ENCODE peak calls at places on chromosomes 4 and X, in five cellular contexts. M is colonic mucosa, X is Karpas-422, L is BJ, N is suprapubic skin. K is an unnamed sample.

GRCh38 chrX:47143894-47144625 is 442 bp downstream of the NDUFB11 start:
- DNase-seq in L (peak; percentile 4), M (peak; percentile 27), N (no peak), X (peak; percentile 74), K (no peak)

GRCh38 chrX:119686087-119686639 is 6.8 kb downstream of the SEPTIN6 start:
- DNase-seq in M (no peak), L (no peak), N (no peak), X (peak; percentile 90), K (no peak)

GRCh38 chrX:34654939-34655338 is 2.1 kb downstream of the TMEM47 start:
- DNase-seq in L (no peak), X (no peak), N (no peak), M (no peak), K (no peak)

GRCh38 chr4:80136238-80136637 is 61.1 kb upstream of the PRDM8 start:
- DNase-seq in L (no peak), M (no peak), X (no peak), N (no peak), K (no peak)

GRCh38 chrX:130994671-130995070 is 63.5 kb upstream of the ARHGAP36 start:
- DNase-seq in X (peak; percentile 84), M (peak; percentile 19), L (no peak), N (no peak), K (no peak)

GRCh38 chr4:15920723-15921591 is 17.6 kb downstream of the FGFBP1 start:
- DNase-seq in X (no peak), M (peak; percentile 63), N (no peak), L (peak; percentile 79), K (peak; percentile 3)

GRCh38 chr4:25799522-25799921 is 63.3 kb downstream of the SEL1L3 start:
- DNase-seq in X (no peak), N (no peak), M (no peak), L (no peak), K (no peak)

GRCh38 chr4:110597582-110597981 is 25.3 kb downstream of the PITX2 start:
- DNase-seq in M (no peak), L (no peak), N (no peak), X (no peak), K (no peak)

GRCh38 chr4:155885666-155886065 is 17.8 kb upstream of the TDO2 start:
- DNase-seq in L (no peak), X (no peak), N (no peak), M (no peak), K (no peak)

GRCh38 chrX:145405012-145405411 is 157.7 kb downstream of the SPANXN1 start:
- DNase-seq in X (peak; percentile 88), N (no peak), L (no peak), M (peak; percentile 23), K (no peak)

GRCh38 chr4:4488405-4489404 is 53.1 kb downstream of the STX18 start:
- DNase-seq in M (peak; percentile 69), N (no peak), L (peak; percentile 16), X (peak; percentile 91), K (no peak)

GRCh38 chr4:164251257-164251656 is 502.7 kb upstream of the SMIM31 start:
- DNase-seq in X (no peak), L (no peak), N (no peak), M (no peak), K (no peak)

GRCh38 chr4:40843696-40844095 is 93.9 kb downstream of the NSUN7 start:
- DNase-seq in X (peak; percentile 74), L (no peak), M (peak; percentile 25), N (no peak), K (no peak)

GRCh38 chrX:13369541-13370140 is 49.8 kb upstream of the ATXN3L start:
- DNase-seq in L (no peak), N (no peak), M (no peak), X (no peak), K (no peak)

GRCh38 chr4:74970577-74970976 is 37.7 kb downstream of the PARM1 start:
- DNase-seq in M (no peak), N (no peak), L (no peak), X (no peak), K (no peak)

GRCh38 chrX:16930392-16930791 is 16.1 kb upstream of the REPS2 start:
- DNase-seq in L (no peak), M (no peak), X (no peak), N (no peak), K (no peak)

GRCh38 chr4:152956650-152957436 is 20.7 kb downstream of the FHDC1 start:
- DNase-seq in L (no peak), M (peak; percentile 79), N (no peak), X (no peak), K (no peak)

GRCh38 chr4:61277785-61278184 is 77.7 kb downstream of the ADGRL3 start:
- DNase-seq in L (no peak), N (no peak), M (no peak), X (no peak), K (no peak)
- H3K36me3 ChIP-seq in L (no peaks in the 10 kb centered on the region), N (no peaks in the 10 kb centered on the region), M (no peaks in the 10 kb centered on the region), X (no peaks in the 10 kb centered on the region), K (no peaks in the 10 kb centered on the region)

GRCh38 chr4:127214001-127214400 is 418.8 kb upstream of the INTU start:
- DNase-seq in L (no peak), N (no peak), X (no peak), M (no peak), K (no peak)
- H3K36me3 ChIP-seq in L (no peaks in the 10 kb centered on the region), N (no peaks in the 10 kb centered on the region), X (no peaks in the 10 kb centered on the region), M (no peaks in the 10 kb centered on the region), K (no peaks in the 10 kb centered on the region)

DNA sequence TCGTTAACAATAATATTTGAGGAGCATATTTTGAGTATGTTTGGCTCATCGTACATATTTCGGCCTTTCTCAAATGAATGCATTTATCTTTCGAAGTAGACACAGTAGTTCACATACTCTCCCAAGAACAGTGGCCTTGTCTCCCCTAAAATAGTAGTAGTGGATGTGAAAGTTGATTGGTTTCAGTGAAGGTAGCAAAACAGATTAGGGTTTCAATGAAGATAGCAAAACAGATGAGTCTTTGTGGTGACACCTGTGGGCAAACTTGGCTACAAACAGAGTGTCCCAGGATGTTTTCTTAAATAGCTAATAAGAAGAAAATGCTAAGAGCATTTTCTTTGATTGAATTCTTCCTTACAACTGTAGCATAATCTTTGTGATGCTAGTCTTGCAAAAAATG is 67.0 kb downstream of the USP9X start:
- DNase-seq in N (no peak), L (no peak), M (no peak), X (no peak), K (no peak)
- H3K36me3 ChIP-seq in N (peaks cover 25% of the 10 kb centered on the region), L (peaks cover 2% of the 10 kb centered on the region), M (no peaks in the 10 kb centered on the region), X (peaks cover 61% of the 10 kb centered on the region), K (no peaks in the 10 kb centered on the region)

DNA sequence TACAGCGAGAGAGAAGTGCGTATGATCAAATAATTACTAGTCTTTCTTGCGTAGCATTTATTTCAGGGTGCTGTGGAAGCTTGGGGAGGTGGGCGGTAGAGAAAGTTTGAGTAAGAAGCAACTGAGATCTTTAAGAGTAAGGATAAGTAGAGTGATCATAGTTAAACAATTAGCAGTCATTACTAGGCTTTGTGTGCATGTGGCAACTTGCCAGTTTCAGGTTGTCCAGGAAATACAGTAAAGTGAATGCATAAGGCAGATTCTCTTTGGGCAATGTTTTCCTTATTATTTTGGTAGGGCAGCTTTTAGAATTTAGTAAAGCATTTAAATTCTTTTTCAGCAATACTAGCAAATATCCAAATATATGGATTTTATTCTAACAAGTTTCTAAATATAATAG is 57.0 kb downstream of the HPGDS start:
- DNase-seq in L (no peak), X (no peak), M (no peak), N (no peak), K (no peak)
- H3K36me3 ChIP-seq in L (peaks cover 5% of the 10 kb centered on the region), X (peaks cover 66% of the 10 kb centered on the region), M (no peaks in the 10 kb centered on the region), N (peaks cover 76% of the 10 kb centered on the region), K (peaks cover 25% of the 10 kb centered on the region)

DNA sequence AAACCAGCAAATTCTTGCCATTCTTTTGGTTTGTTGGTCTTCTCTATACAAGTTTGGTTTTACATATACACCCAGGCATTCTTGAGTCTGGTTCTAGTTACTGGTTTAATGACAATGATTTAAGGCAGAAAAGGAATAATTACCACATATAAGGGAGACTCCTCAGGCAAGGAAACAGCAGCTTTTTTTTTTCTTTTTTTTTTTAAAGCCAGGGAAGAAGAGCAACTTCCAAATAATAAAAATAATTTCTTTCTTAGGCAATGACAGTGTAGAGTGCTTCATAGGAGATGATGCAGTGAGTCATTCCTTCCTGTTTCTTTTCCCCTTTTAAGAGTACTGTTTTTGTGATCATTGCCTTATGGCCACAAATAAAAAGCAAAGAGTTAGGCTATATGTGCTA is 289.7 kb downstream of the DKK2 start:
- DNase-seq in X (no peak), L (peak; percentile 91), M (no peak), N (no peak), K (no peak)
- H3K36me3 ChIP-seq in X (no peaks in the 10 kb centered on the region), L (no peaks in the 10 kb centered on the region), M (no peaks in the 10 kb centered on the region), N (no peaks in the 10 kb centered on the region), K (no peaks in the 10 kb centered on the region)

GRCh38 chr4:82898322-82899243 is 2.0 kb upstream of the THAP9 start:
- DNase-seq in L (peak; percentile 53), N (no peak), M (peak; percentile 33), X (no peak), K (no peak)

GRCh38 chr4:82899339-82899738 is 1.2 kb upstream of the THAP9 start:
- DNase-seq in X (peak; percentile 47), L (no peak), M (no peak), N (no peak), K (no peak)

GRCh38 chr4:82901129-82901718 is 689 bp downstream of the THAP9 start:
- DNase-seq in X (no peak), N (no peak), M (no peak), L (no peak), K (no peak)

GRCh38 chr4:82900335-82901128 is at the start of gene THAP9:
- DNase-seq in N (peak; percentile 100), X (peak; percentile 97), L (peak; percentile 97), M (peak; percentile 99), K (peak; percentile 95)

DNA sequence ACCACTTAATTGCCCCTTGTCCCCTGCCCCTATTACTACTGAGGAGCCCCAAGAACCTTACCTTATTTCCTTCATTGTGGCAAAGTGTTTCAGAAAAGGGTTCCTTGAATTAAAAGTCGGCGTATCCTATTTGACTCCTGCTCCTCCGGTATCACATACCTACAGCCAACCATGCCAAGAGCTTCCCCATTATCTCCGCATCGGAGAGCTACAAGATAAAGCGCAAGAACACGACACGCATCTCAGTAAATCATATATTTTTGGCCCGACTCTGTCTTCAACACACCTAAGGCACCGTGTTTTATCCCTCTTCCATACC is 560 bp upstream of the THAP9 start:
- DNase-seq in L (no peak), M (no peak), X (peak; percentile 72), N (no peak), K (no peak)
- H3K36me3 ChIP-seq in L (no peaks in the 10 kb centered on the region), M (no peaks in the 10 kb centered on the region), X (peaks cover 28% of the 10 kb centered on the region), N (peaks cover 7% of the 10 kb centered on the region), K (no peaks in the 10 kb centered on the region)

GRCh38 chr4:119592708-119593298 is 35.8 kb downstream of the PDE5A start:
- DNase-seq in X (peak; percentile 25), M (no peak), L (no peak), N (no peak), K (no peak)

GRCh38 chr4:119589165-119589564 is 39.4 kb downstream of the PDE5A start:
- DNase-seq in N (no peak), X (no peak), M (no peak), L (no peak), K (no peak)

GRCh38 chr4:119598521-119598920 is 30.1 kb downstream of the PDE5A start:
- DNase-seq in N (no peak), X (peak; percentile 16), M (no peak), L (no peak), K (no peak)

GRCh38 chr4:119597377-119597776 is 31.2 kb downstream of the PDE5A start:
- DNase-seq in X (no peak), L (no peak), N (no peak), M (no peak), K (no peak)

DNA sequence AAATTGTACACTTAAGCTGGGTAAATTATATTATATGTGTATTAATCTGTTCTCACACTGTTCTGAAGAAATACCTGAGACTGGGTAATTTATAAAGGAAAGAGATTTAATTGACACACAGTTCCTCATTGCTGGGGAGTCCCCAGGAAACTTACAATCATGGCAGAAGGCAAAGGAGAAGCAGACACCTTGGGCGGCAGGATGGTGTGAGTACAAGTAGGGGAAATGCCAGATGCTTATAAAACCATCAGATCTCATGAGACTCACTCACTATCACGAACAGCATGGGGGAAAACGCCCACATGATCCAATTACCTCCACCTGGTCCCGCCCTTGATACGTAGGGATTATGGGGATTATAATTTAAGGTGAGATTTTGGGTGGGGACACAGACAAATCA is 34.9 kb downstream of the PDE5A start:
- DNase-seq in X (no peak), L (no peak), N (no peak), M (no peak), K (no peak)
- H3K36me3 ChIP-seq in X (no peaks in the 10 kb centered on the region), L (peaks cover 7% of the 10 kb centered on the region), N (no peaks in the 10 kb centered on the region), M (no peaks in the 10 kb centered on the region), K (no peaks in the 10 kb centered on the region)

K was measured in esophagus squamous epithelium.